ENCODE peak calls at places on chromosomes 13 and 19, in four cellular contexts. F is cerebellar nuclear complex, J is mucosa of descending colon, N is AG04450. W is an unnamed sample.

GRCh38 chr13:23460921-23461320 is 27.4 kb upstream of the SACS start:
- DNase-seq in F (no peak), J (no peak), N (no peak), W (no peak)

GRCh38 chr13:110572778-110573118 is 11.2 kb upstream of the RAB20 start:
- DNase-seq in F (no peak), J (no peak), N (no peak), W (no peak)

GRCh38 chr19:52673014-52673413 is 34.9 kb upstream of the ZNF83 start:
- DNase-seq in F (no peak), J (no peak), N (no peak), W (no peak)

GRCh38 chr19:3605770-3606169 is 905 bp downstream of the TBXA2R start:
- DNase-seq in F (no peak), J (no peak), N (no peak), W (no peak)

GRCh38 chr13:34899888-34900287 is 42.2 kb upstream of the NBEA start:
- DNase-seq in F (no peak), J (no peak), N (no peak), W (no peak)

GRCh38 chr19:2145831-2146241 is 5.5 kb downstream of the AP3D1 start:
- DNase-seq in F (no peak), J (no peak), N (no peak), W (no peak)

GRCh38 chr19:53546766-53547541 is 9.0 kb downstream of the ZNF331 start:
- DNase-seq in F (no peak), J (no peak), N (no peak), W (no peak)

GRCh38 chr19:39401549-39402416 is 4.9 kb upstream of the ZFP36 start:
- DNase-seq in F (no peak), J (peak; percentile 86), N (no peak), W (peak; percentile 100)

GRCh38 chr13:65095118-65095517 is 2135.0 kb downstream of the PCDH9 start:
- DNase-seq in F (no peak), J (no peak), N (no peak), W (no peak)

GRCh38 chr19:45767881-45768643 is 990 bp downstream of the SIX5 start:
- DNase-seq in F (no peak), J (peak; percentile 69), N (no peak), W (peak; percentile 39)

GRCh38 chr19:2412449-2412848 is 14.9 kb downstream of the TIMM13 start:
- DNase-seq in F (no peak), J (no peak), N (no peak), W (no peak)

GRCh38 chr19:43148233-43148632 is 38.1 kb downstream of the PSG5 start:
- DNase-seq in F (no peak), J (no peak), N (peak; percentile 69), W (no peak)

GRCh38 chr13:22060187-22060586 is 389.3 kb downstream of the FGF9 start:
- DNase-seq in F (no peak), J (no peak), N (no peak), W (no peak)

GRCh38 chr13:44132710-44133109 is 240.9 kb upstream of the SERP2 start:
- DNase-seq in F (no peak), J (peak; percentile 24), N (no peak), W (no peak)

GRCh38 chr13:64697226-64697625 is 2532.9 kb downstream of the PCDH9 start:
- DNase-seq in F (no peak), J (no peak), N (no peak), W (no peak)